ENCODE peak calls at places on chromosomes 3 and 15, in eight cellular contexts. M is RWPE1, V is hypothalamus, U is lung microvascular endothelial cell, W is NCI-H460, D is kidney tubule cell, Y is T-helper 1 cell, O is dorsolateral prefrontal cortex. B is an unnamed sample.

GRCh38 chr15:99424978-99425665 is 140.7 kb upstream of the MEF2A start:
- DNase-seq in M (peak; percentile 59), V (no peak), U (peak; percentile 91), W (no peak), D (peak; percentile 72), Y (no peak), O (no peak), B (peak; percentile 88)

GRCh38 chr15:68493629-68494028 is 61.7 kb upstream of the ITGA11 start:
- DNase-seq in M (no peak), V (no peak), U (no peak), W (no peak), D (no peak), Y (no peak), O (no peak), B (peak; percentile 45)

GRCh38 chr3:70703305-70704102 is 391.1 kb upstream of the MDFIC2 start:
- DNase-seq in M (peak; percentile 32), V (no peak), U (no peak), W (no peak), D (peak; percentile 10), Y (no peak), O (no peak), B (no peak)

GRCh38 chr3:67863869-67864268 is 209.5 kb upstream of the SUCLG2 start:
- DNase-seq in M (no peak), V (no peak), U (peak; percentile 31), W (no peak), D (peak; percentile 25), Y (no peak), O (no peak), B (no peak)

GRCh38 chr3:48504051-48504946 is at the start of gene SHISA5:
- DNase-seq in M (no peak), V (peak; percentile 32), U (peak; percentile 63), W (peak; percentile 28), D (peak; percentile 72), Y (peak; percentile 32), O (peak; percentile 64), B (peak; percentile 69)

GRCh38 chr15:65903296-65904073 is 34.2 kb downstream of the RAB11A start:
- DNase-seq in M (no peak), V (no peak), U (peak; percentile 28), W (no peak), D (peak; percentile 31), Y (no peak), O (no peak), B (peak; percentile 38)

GRCh38 chr3:126750760-126751129 is 46.7 kb downstream of the CHCHD6 start:
- DNase-seq in M (no peak), V (no peak), U (no peak), W (no peak), D (peak; percentile 20), Y (no peak), O (no peak), B (no peak)

GRCh38 chr3:81363816-81364215 is 397.6 kb downstream of the GBE1 start:
- DNase-seq in M (no peak), V (no peak), U (no peak), W (no peak), D (no peak), Y (no peak), O (no peak), B (no peak)

GRCh38 chr3:58416191-58416590 is 17.4 kb downstream of the PDHB start:
- DNase-seq in M (no peak), V (no peak), U (no peak), W (no peak), D (peak; percentile 12), Y (no peak), O (no peak), B (no peak)

GRCh38 chr15:76208786-76209424 is 102.4 kb downstream of the ETFA start:
- DNase-seq in M (no peak), V (no peak), U (no peak), W (no peak), D (peak; percentile 51), Y (no peak), O (no peak), B (peak; percentile 60)

GRCh38 chr3:188316723-188317070 is 162.7 kb downstream of the LPP start:
- DNase-seq in M (no peak), V (no peak), U (no peak), W (no peak), D (no peak), Y (no peak), O (no peak), B (no peak)

GRCh38 chr15:80568298-80568697 is 126.8 kb upstream of the ABHD17C start:
- DNase-seq in M (no peak), V (no peak), U (peak; percentile 46), W (no peak), D (peak; percentile 15), Y (no peak), O (no peak), B (no peak)

GRCh38 chr15:48020166-48020565 is 100.6 kb upstream of the SLC24A5 start:
- DNase-seq in M (no peak), V (no peak), U (no peak), W (no peak), D (no peak), Y (no peak), O (no peak), B (no peak)

GRCh38 chr3:147613710-147614109 is 204.5 kb downstream of the ZIC1 start:
- DNase-seq in M (no peak), V (no peak), U (no peak), W (no peak), D (no peak), Y (no peak), O (no peak), B (no peak)

GRCh38 chr3:45748068-45748467 is 48.3 kb downstream of the SLC6A20 start:
- DNase-seq in M (no peak), V (no peak), U (no peak), W (no peak), D (no peak), Y (no peak), O (no peak), B (no peak)

GRCh38 chr3:24598691-24599090 is 104.0 kb upstream of the THRB start:
- DNase-seq in M (peak; percentile 48), V (no peak), U (peak; percentile 25), W (peak; percentile 7), D (peak; percentile 77), Y (no peak), O (no peak), B (peak; percentile 51)

GRCh38 chr3:147620906-147621305 is 211.7 kb downstream of the ZIC1 start:
- DNase-seq in M (no peak), V (no peak), U (no peak), W (no peak), D (no peak), Y (no peak), O (no peak), B (no peak)

GRCh38 chr15:62750471-62750870 is 292.1 kb upstream of the TPM1 start:
- DNase-seq in M (no peak), V (no peak), U (no peak), W (no peak), D (no peak), Y (no peak), O (no peak), B (no peak)

GRCh38 chr3:142450881-142451280 is 3.0 kb upstream of the XRN1 start:
- DNase-seq in M (no peak), V (no peak), U (no peak), W (no peak), D (no peak), Y (no peak), O (no peak), B (no peak)

GRCh38 chr3:178434206-178434805 is 101.9 kb upstream of the KCNMB2 start:
- DNase-seq in M (no peak), V (no peak), U (no peak), W (peak; percentile 15), D (peak; percentile 11), Y (no peak), O (no peak), B (peak; percentile 32)